ENCODE peak calls at places on chromosomes 12 and 14, in eight cellular contexts. O, K, G, N, I, V, S and U are unnamed samples.

GRCh38 chr12:69527506-69528272 is 57.5 kb downstream of the FRS2 start:
- DNase-seq in G (no peak), S (no peak), O (no peak), N (peak), K (peak), I (no peak), V (no peak), U (peak)

GRCh38 chr12:124663771-124664366 is 96.5 kb upstream of the NCOR2 start:
- DNase-seq in K (no peak), I (no peak), V (no peak), G (no peak), N (no peak), S (no peak), O (no peak), U (no peak)

GRCh38 chr14:100440207-100440631 is 117.1 kb downstream of the SLC25A47 start:
- DNase-seq in S (peak), I (peak), V (no peak), O (peak), G (peak), N (no peak), K (no peak), U (peak)

GRCh38 chr12:81378601-81379000 is 300.7 kb downstream of the ACSS3 start:
- DNase-seq in O (no peak), I (no peak), N (no peak), S (no peak), K (no peak), G (no peak), V (no peak), U (no peak)

GRCh38 chr14:101502761-101503392 is 58.4 kb upstream of the DIO3 start:
- DNase-seq in G (no peak), K (no peak), V (no peak), O (no peak), S (no peak), N (no peak), I (no peak), U (no peak)

GRCh38 chr14:34361504-34362011 is 100.5 kb downstream of the SPTSSA start:
- DNase-seq in S (no peak), K (no peak), G (no peak), V (no peak), I (no peak), N (no peak), O (no peak), U (no peak)

GRCh38 chr12:89417246-89417977 is 65.1 kb upstream of the DUSP6 start:
- DNase-seq in I (no peak), V (peak), G (no peak), S (no peak), N (peak), O (no peak), K (peak), U (no peak)

GRCh38 chr14:76781648-76782051 is 20.4 kb downstream of the VASH1 start:
- DNase-seq in S (no peak), I (no peak), V (no peak), G (no peak), K (no peak), N (no peak), O (no peak), U (no peak)

GRCh38 chr14:48086516-48086915 is 411.1 kb upstream of the MDGA2 start:
- DNase-seq in O (no peak), I (no peak), N (no peak), G (no peak), K (no peak), V (no peak), S (no peak), U (no peak)

GRCh38 chr12:77947326-77947725 is 116.6 kb downstream of the NAV3 start:
- DNase-seq in I (no peak), K (no peak), V (peak), S (no peak), N (peak), G (no peak), O (no peak), U (no peak)

GRCh38 chr12:26782372-26783132 is 50.4 kb downstream of the ITPR2 start:
- DNase-seq in O (no peak), I (no peak), N (no peak), G (no peak), S (no peak), V (no peak), K (no peak), U (no peak)

GRCh38 chr12:93086288-93086727 is 157.2 kb upstream of the EEA1 start:
- DNase-seq in I (no peak), G (no peak), N (no peak), V (no peak), S (no peak), K (no peak), O (no peak), U (no peak)

GRCh38 chr14:102603293-102603907 is 11.0 kb downstream of the RCOR1 start:
- DNase-seq in V (no peak), O (no peak), N (no peak), K (no peak), G (no peak), S (no peak), I (no peak), U (no peak)

GRCh38 chr12:132026796-132027500 is 77.2 kb downstream of the EP400 start:
- DNase-seq in O (no peak), K (no peak), I (no peak), V (no peak), N (no peak), S (no peak), G (no peak), U (no peak)

GRCh38 chr14:67571991-67572323 is 28.1 kb downstream of the PIGH start:
- DNase-seq in O (no peak), V (no peak), N (no peak), K (no peak), I (no peak), G (no peak), S (no peak), U (no peak)

GRCh38 chr14:90785474-90785873 is 30.8 kb downstream of the TTC7B start:
- DNase-seq in O (no peak), K (no peak), N (no peak), I (peak), V (peak), G (no peak), S (no peak), U (no peak)

GRCh38 chr14:68510201-68510600 is 282.7 kb downstream of the ZFP36L1 start:
- DNase-seq in G (peak), K (peak), V (peak), O (no peak), I (peak), S (no peak), N (peak), U (no peak)

GRCh38 chr12:24109381-24110039 is 160.0 kb upstream of the SOX5 start:
- DNase-seq in G (no peak), V (no peak), S (no peak), N (no peak), I (no peak), K (no peak), O (no peak), U (no peak)

GRCh38 chr14:56374421-56374820 is 205.2 kb upstream of the TMEM260 start:
- DNase-seq in O (no peak), V (no peak), K (no peak), G (no peak), I (no peak), N (no peak), S (no peak), U (no peak)

GRCh38 chr12:118840878-118841277 is 140.5 kb upstream of the SRRM4 start:
- DNase-seq in S (no peak), K (no peak), I (no peak), G (no peak), N (no peak), O (no peak), V (no peak), U (no peak)

GRCh38 chr12:118842753-118843335 is 138.5 kb upstream of the SRRM4 start:
- DNase-seq in K (no peak), N (no peak), I (no peak), V (no peak), O (no peak), G (no peak), S (no peak), U (no peak)

GRCh38 chr12:118841588-118841987 is 139.8 kb upstream of the SRRM4 start:
- DNase-seq in S (no peak), V (no peak), N (no peak), K (no peak), I (no peak), G (no peak), O (no peak), U (no peak)

GRCh38 chr12:118835911-118836310 is 145.4 kb upstream of the SRRM4 start:
- DNase-seq in G (no peak), N (no peak), I (no peak), V (no peak), S (no peak), K (no peak), O (no peak), U (no peak)

DNA sequence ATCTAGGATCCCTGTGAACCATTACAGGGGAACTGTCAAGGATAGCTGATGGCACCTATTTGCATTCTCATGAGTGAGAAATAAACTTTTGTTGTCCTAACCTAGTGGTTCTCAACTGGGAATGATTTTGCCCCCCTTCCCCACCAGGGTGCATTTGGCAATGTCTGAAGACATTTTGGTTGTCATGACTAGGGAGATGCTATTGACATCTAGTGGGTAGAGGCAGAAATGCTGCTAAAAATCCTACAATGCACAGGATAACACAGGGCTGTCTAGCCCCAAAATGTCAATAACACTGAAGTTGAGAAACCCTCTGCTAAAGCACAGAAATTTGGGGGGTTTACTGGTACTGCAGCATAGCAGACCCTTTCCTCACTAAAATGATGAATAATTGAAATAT is 140.9 kb upstream of the SRRM4 start:
- DNase-seq in I (no peak), S (no peak), G (no peak), V (no peak), O (no peak), K (no peak), N (no peak), U (no peak)
- TF ChIP-seq CTCF in I (no peak), S (peak), G (no peak), V (no peak), O (no peak), K (no peak), N (no peak), U (no peak)

GRCh38 chr12:106302401-106303201 is at the start of gene TCP11L2:
- DNase-seq in G (peak), I (peak), O (peak), V (no peak), S (peak), N (peak), K (no peak), U (no peak)

GRCh38 chr12:106301611-106302321 is 767 bp upstream of the TCP11L2 start:
- DNase-seq in S (peak), N (no peak), V (no peak), G (peak), K (no peak), O (peak), I (peak), U (no peak)

GRCh38 chr12:106304001-106304421 is 1.5 kb downstream of the TCP11L2 start:
- DNase-seq in K (no peak), G (no peak), V (no peak), S (no peak), O (no peak), I (no peak), N (no peak), U (no peak)

GRCh38 chr12:106304797-106305196 is 2.3 kb downstream of the TCP11L2 start:
- DNase-seq in V (no peak), O (no peak), I (no peak), S (no peak), N (no peak), K (no peak), G (no peak), U (no peak)

DNA sequence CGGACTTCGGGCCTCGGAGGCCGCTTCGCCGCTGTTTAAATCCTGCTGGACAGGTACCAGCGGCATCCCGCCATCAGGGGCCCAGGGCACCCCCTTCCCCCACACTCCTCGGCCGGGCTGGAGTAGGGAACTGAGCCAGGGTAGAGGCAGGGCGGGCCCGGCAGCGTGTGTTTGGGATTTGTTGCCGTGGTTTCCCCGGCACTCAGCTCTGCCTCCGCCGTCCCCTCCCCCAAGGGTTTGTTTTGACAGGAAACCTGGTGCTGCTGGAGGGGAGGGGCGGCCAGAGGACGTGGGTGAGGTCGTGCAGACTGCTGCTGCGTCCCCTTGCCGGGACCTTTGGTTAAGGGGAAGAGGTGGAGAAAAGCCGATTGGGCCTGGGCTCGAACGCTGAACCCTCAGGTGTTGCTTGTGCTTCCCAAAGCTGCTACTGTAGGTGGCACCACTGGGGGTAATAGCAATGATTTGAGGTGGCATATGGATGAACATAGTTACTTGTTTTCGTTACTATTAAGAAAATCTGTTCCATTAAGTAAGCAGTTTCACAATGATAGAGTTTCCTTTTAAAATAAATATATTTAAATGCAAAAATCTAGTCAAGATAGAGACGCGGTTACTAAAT is 778 bp downstream of the TCP11L2 start:
- DNase-seq in S (peak), O (peak), I (peak), K (no peak), V (no peak), N (peak), G (peak), U (no peak)
- TF ChIP-seq CTCF in S (peak), O (peak), I (peak), K (no peak), V (no peak), N (no peak), G (no peak), U (no peak)

GRCh38 chr12:108063192-108063591 is 65.9 kb upstream of the WSCD2 start:
- DNase-seq in K (no peak), O (no peak), I (no peak), N (no peak), S (no peak), V (no peak), G (peak), U (no peak)
- TF ChIP-seq CTCF in K (peak), O (no peak), I (no peak), N (peak), S (peak), V (peak), G (no peak), U (peak)

GRCh38 chr12:42584539-42585174 is 4.9 kb downstream of the PRICKLE1 start:
- DNase-seq in N (no peak), G (no peak), S (no peak), K (no peak), O (no peak), V (no peak), I (no peak), U (no peak)

GRCh38 chr12:42585846-42586226 is 3.7 kb downstream of the PRICKLE1 start:
- DNase-seq in S (no peak), G (no peak), K (no peak), I (no peak), V (no peak), O (no peak), N (no peak), U (no peak)

GRCh38 chr12:42587564-42588307 is 1.8 kb downstream of the PRICKLE1 start:
- DNase-seq in G (no peak), K (no peak), S (no peak), V (no peak), O (no peak), I (no peak), N (no peak), U (no peak)

GRCh38 chr12:42585175-42585845 is 4.2 kb downstream of the PRICKLE1 start:
- DNase-seq in N (no peak), K (no peak), G (no peak), I (no peak), S (no peak), O (no peak), V (no peak), U (no peak)

GRCh38 chr12:42586268-42586667 is 3.3 kb downstream of the PRICKLE1 start:
- DNase-seq in G (no peak), V (no peak), I (no peak), N (no peak), S (no peak), K (no peak), O (no peak), U (no peak)
- TF ChIP-seq CTCF in G (no peak), V (no peak), I (no peak), N (peak), S (no peak), K (peak), O (no peak), U (peak)

GRCh38 chr12:53186745-53187144 is 6.0 kb upstream of the CSAD start:
- DNase-seq in V (no peak), S (no peak), I (no peak), O (no peak), G (no peak), K (no peak), N (no peak), U (no peak)

GRCh38 chr12:53184828-53185227 is 4.1 kb upstream of the CSAD start:
- DNase-seq in S (no peak), N (no peak), O (no peak), G (no peak), I (no peak), K (no peak), V (no peak), U (no peak)

GRCh38 chr12:53182836-53183235 is 2.1 kb upstream of the CSAD start:
- DNase-seq in G (no peak), S (no peak), K (no peak), V (no peak), N (no peak), I (no peak), O (no peak), U (no peak)

GRCh38 chr12:53187145-53187899 is 6.6 kb upstream of the CSAD start:
- DNase-seq in I (no peak), N (no peak), O (no peak), K (no peak), S (no peak), V (no peak), G (no peak), U (no peak)

DNA sequence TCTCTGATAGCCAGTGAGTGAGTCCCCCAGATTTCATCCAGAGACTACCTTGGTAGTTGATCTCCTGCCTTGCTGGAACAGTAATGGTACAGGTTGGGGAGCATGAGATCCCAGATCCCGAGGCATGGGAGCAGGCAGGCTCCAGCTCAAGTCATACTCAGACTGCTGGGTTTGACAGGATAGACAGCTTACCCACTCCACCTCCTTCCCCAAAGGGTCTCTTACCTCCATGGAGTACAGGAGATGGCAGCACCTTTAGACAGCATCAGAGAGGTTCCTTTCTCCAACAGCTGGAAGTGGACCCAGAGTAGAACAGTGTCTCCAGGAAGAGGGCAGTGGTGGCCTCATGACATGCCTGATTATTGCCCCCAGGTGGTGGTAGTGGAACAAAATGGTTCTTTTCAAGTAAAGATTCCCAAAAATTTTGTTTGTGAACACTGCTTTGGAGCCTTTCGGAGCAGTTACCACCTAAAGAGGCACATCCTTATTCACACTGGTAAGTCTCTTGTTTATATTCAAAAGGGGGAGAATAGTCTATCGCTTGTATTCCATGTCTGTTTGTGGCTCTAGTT is 4.9 kb upstream of the CSAD start:
- DNase-seq in S (no peak), V (no peak), N (no peak), I (no peak), O (no peak), K (no peak), G (no peak), U (no peak)
- TF ChIP-seq CTCF in S (no peak), V (no peak), N (peak), I (no peak), O (peak), K (no peak), G (no peak), U (peak)

GRCh38 chr14:97273540-97273939 is 476.4 kb downstream of the VRK1 start:
- DNase-seq in N (no peak), S (no peak), I (no peak), O (no peak), V (no peak), G (no peak), K (no peak), U (no peak)
- TF ChIP-seq CTCF in N (no peak), S (peak), I (no peak), O (no peak), V (no peak), G (no peak), K (no peak), U (peak)

GRCh38 chr12:66144796-66145754 is 14.5 kb upstream of the LLPH start:
- DNase-seq in V (peak), K (peak), O (peak), I (no peak), S (no peak), N (peak), G (peak), U (no peak)
- TF ChIP-seq CTCF in V (peak), K (peak), O (peak), I (peak), S (peak), N (peak), G (peak), U (peak)

GRCh38 chr12:51821423-51822260 is 26.9 kb downstream of the FIGNL2 start:
- DNase-seq in N (no peak), G (no peak), I (peak), O (no peak), V (no peak), S (no peak), K (no peak), U (no peak)
- TF ChIP-seq CTCF in N (no peak), G (no peak), I (no peak), O (no peak), V (no peak), S (no peak), K (no peak), U (no peak)

GRCh38 chr12:94147377-94147990 is 893 bp upstream of the PLXNC1 start:
- DNase-seq in N (no peak), I (no peak), K (no peak), O (no peak), V (no peak), G (no peak), S (no peak), U (no peak)

GRCh38 chr12:94143444-94143843 is 4.9 kb upstream of the PLXNC1 start:
- DNase-seq in I (no peak), S (no peak), N (no peak), G (no peak), O (no peak), V (no peak), K (no peak), U (no peak)

GRCh38 chr12:94146166-94146565 is 2.2 kb upstream of the PLXNC1 start:
- DNase-seq in O (no peak), K (no peak), G (no peak), V (no peak), N (no peak), I (no peak), S (no peak), U (no peak)

GRCh38 chr12:94147991-94148840 is at the start of gene PLXNC1:
- DNase-seq in N (no peak), V (no peak), K (no peak), S (peak), O (peak), G (no peak), I (peak), U (no peak)

DNA sequence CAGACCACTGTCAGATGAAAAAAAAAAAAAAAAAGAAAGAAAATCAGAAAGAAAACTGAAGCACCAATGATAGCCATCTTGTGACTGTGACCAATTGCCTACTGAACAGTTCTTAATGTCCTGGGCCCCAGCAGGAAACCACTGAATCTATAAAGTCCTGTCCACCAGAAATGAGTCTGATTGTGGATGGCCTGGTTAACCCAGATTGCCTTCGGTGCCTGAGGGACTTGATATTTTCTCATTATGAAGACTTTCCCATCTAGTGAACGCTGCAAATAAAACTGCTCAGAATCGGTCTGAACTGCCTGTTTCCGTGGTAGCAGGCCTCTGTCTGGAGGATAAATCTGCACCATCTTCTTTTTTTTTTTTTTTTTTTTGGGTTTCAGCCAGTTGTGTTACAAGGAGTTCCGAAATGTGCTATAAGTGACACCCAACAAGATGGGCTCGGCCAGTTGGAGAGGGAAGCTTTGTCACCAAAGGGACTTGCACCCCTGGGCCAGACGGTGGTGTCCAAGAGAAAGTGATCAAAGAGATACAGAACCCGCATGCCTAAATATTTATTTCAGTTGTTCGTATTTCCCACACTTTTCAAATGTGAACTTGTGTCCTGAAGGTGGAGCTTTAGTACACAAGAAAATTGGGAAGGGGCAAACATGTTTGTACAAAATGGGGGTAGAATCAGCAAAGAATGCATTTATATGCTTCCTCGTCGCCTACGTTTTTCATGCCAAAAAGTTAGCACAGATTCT is 3.0 kb upstream of the PLXNC1 start:
- DNase-seq in V (peak), O (no peak), G (no peak), N (peak), K (peak), I (no peak), S (no peak), U (no peak)
- TF ChIP-seq CTCF in V (peak), O (peak), G (peak), N (peak), K (peak), I (peak), S (peak), U (peak)